ENCODE peak calls at places on chromosomes 13 and 19, in eight cellular contexts. Q, D, B, V, W, Y, U and C are unnamed samples.

GRCh38 chr19:16112778-16113177 is 1.1 kb downstream of the RAB8A start:
- DNase-seq in D (no peak), V (no peak), W (no peak), Q (peak; percentile 44), U (no peak), B (no peak), Y (no peak), C (no peak)

GRCh38 chr19:47518139-47518538 is 3.3 kb upstream of the NAPA start:
- DNase-seq in W (peak; percentile 66), V (no peak), Y (no peak), B (peak; percentile 14), Q (peak; percentile 94), D (no peak), U (no peak), C (no peak)

GRCh38 chr19:4375620-4376228 is 24.6 kb downstream of the SH3GL1 start:
- DNase-seq in U (no peak), Y (no peak), W (no peak), B (no peak), Q (peak; percentile 65), D (peak; percentile 59), V (peak; percentile 64), C (peak; percentile 72)

GRCh38 chr13:106156468-106156867 is 379.0 kb downstream of the EFNB2 start:
- DNase-seq in Q (no peak), D (peak; percentile 97), B (no peak), Y (no peak), W (no peak), V (no peak), U (no peak), C (no peak)

GRCh38 chr19:7870571-7871279 is 3.5 kb downstream of the PRR36 start:
- DNase-seq in V (peak; percentile 96), W (peak; percentile 48), D (no peak), U (no peak), Q (peak; percentile 98), B (peak; percentile 68), Y (no peak), C (peak; percentile 63)

GRCh38 chr19:42032428-42032827 is 37.6 kb downstream of the GRIK5 start:
- DNase-seq in V (peak; percentile 87), D (no peak), W (no peak), Q (no peak), Y (no peak), B (no peak), U (no peak), C (no peak)

GRCh38 chr13:29428310-29428991 is 167.0 kb downstream of the SLC7A1 start:
- DNase-seq in U (no peak), D (no peak), V (peak; percentile 87), Q (no peak), W (no peak), B (no peak), Y (no peak), C (no peak)

GRCh38 chr19:35913589-35913988 is 5.5 kb upstream of the TYROBP start:
- DNase-seq in B (no peak), D (no peak), Y (no peak), W (no peak), V (no peak), Q (no peak), U (no peak), C (no peak)

GRCh38 chr13:99275093-99275469 is 16.9 kb upstream of the GPR18 start:
- DNase-seq in U (no peak), W (peak; percentile 58), Q (no peak), V (no peak), Y (no peak), D (peak; percentile 69), B (no peak), C (peak; percentile 73)

GRCh38 chr13:102897371-102898138 is 51.7 kb downstream of the ERCC5 start:
- DNase-seq in Q (no peak), V (no peak), D (no peak), Y (no peak), B (no peak), W (no peak), U (no peak), C (no peak)

GRCh38 chr13:83825676-83826075 is 56.6 kb downstream of the SLITRK1 start:
- DNase-seq in Y (no peak), V (no peak), W (no peak), Q (no peak), B (no peak), U (no peak), D (no peak), C (no peak)

GRCh38 chr13:75637101-75637774 is 1.1 kb downstream of the LMO7 start:
- DNase-seq in D (no peak), V (peak; percentile 56), B (no peak), Q (no peak), U (no peak), Y (no peak), W (no peak), C (no peak)

GRCh38 chr13:110472904-110473563 is 88.5 kb downstream of the RAB20 start:
- DNase-seq in V (no peak), D (no peak), U (no peak), W (no peak), Q (no peak), Y (no peak), B (no peak), C (no peak)

GRCh38 chr19:49767380-49767779 is 579 bp downstream of the AP2A1 start:
- DNase-seq in D (no peak), Q (peak; percentile 6), U (no peak), B (no peak), V (peak; percentile 46), W (no peak), Y (no peak), C (no peak)

GRCh38 chr19:45376045-45376724 is 5.8 kb upstream of the ERCC2 start:
- DNase-seq in Y (no peak), Q (no peak), V (peak; percentile 96), U (no peak), B (no peak), D (peak; percentile 93), W (no peak), C (no peak)

GRCh38 chr19:52398091-52398461 is 427 bp downstream of the ZNF528 start:
- DNase-seq in D (peak; percentile 3), V (peak; percentile 44), B (no peak), W (no peak), U (no peak), Y (no peak), Q (no peak), C (no peak)

GRCh38 chr19:29547981-29548380 is 22.2 kb downstream of the VSTM2B start:
- DNase-seq in W (no peak), D (no peak), V (no peak), U (no peak), Q (no peak), Y (no peak), B (no peak), C (peak; percentile 32)

GRCh38 chr13:35760678-35761308 is 284.3 kb upstream of the MAB21L1 start:
- DNase-seq in Y (no peak), D (no peak), U (no peak), W (no peak), V (no peak), B (no peak), Q (no peak), C (no peak)

GRCh38 chr19:13748169-13748884 is 16.0 kb upstream of the MRI1 start:
- DNase-seq in W (no peak), U (no peak), V (peak; percentile 43), Q (no peak), Y (no peak), B (no peak), D (peak; percentile 42), C (no peak)

GRCh38 chr13:113305208-113305607 is 8.2 kb downstream of the LAMP1 start:
- DNase-seq in Q (no peak), U (no peak), Y (no peak), B (no peak), D (peak; percentile 68), W (no peak), V (no peak), C (no peak)

GRCh38 chr13:33172911-33173310 is 112.6 kb downstream of the STARD13 start:
- DNase-seq in Y (no peak), U (no peak), W (no peak), D (no peak), Q (no peak), V (no peak), B (no peak), C (no peak)

GRCh38 chr13:47256618-47257017 is 359.8 kb upstream of the HTR2A start:
- DNase-seq in B (no peak), W (no peak), Q (no peak), U (no peak), D (peak; percentile 63), Y (no peak), V (no peak), C (no peak)

GRCh38 chr19:1066251-1066747 is 668 bp upstream of the ARHGAP45 start:
- DNase-seq in V (peak; percentile 62), B (no peak), W (no peak), D (no peak), Y (no peak), U (no peak), Q (no peak), C (no peak)

GRCh38 chr19:49421039-49421877 is 2.0 kb downstream of the PTH2 start:
- DNase-seq in Y (no peak), W (no peak), V (peak; percentile 99), Q (peak; percentile 77), B (peak; percentile 34), D (peak; percentile 49), U (peak; percentile 40), C (peak; percentile 35)

GRCh38 chr13:30725331-30726085 is 9.8 kb upstream of the ALOX5AP start:
- DNase-seq in U (no peak), V (no peak), Q (no peak), B (no peak), D (peak; percentile 19), Y (no peak), W (no peak), C (no peak)

GRCh38 chr19:46716013-46716671 is 772 bp downstream of the PRKD2 start:
- DNase-seq in D (no peak), W (no peak), V (peak; percentile 75), Y (no peak), U (no peak), Q (no peak), B (no peak), C (peak; percentile 38)

GRCh38 chr13:105202384-105202783 is 1333.1 kb downstream of the EFNB2 start:
- DNase-seq in Q (peak; percentile 43), W (no peak), U (no peak), D (peak; percentile 60), B (no peak), V (peak; percentile 78), Y (no peak), C (no peak)

GRCh38 chr19:16330368-16330801 is 5.8 kb downstream of the KLF2 start:
- DNase-seq in V (no peak), Q (no peak), U (peak; percentile 72), D (peak; percentile 92), B (peak; percentile 92), W (peak; percentile 94), Y (no peak), C (peak; percentile 89)